ENCODE peak calls at places on chromosomes 16 and 17, in four cellular contexts. M is Panc1, H is HepG2, L is K562. Q is an unnamed sample.

GRCh38 chr17:17132746-17133145 is 73.4 kb downstream of the PLD6 start:
- DNase-seq in L (no peak), M (no peak), H (no peak), Q (no peak)

GRCh38 chr16:67526149-67526732 is 2.4 kb upstream of the RIPOR1 start:
- DNase-seq in M (no peak), L (peak; percentile 57), H (no peak), Q (no peak)

GRCh38 chr16:30697264-30698138 is 1.5 kb upstream of the SRCAP start:
- DNase-seq in M (peak; percentile 8), L (peak; percentile 91), H (no peak), Q (no peak)

GRCh38 chr16:4709481-4709880 is 16.1 kb downstream of the NUDT16L1 start:
- DNase-seq in M (no peak), H (no peak), L (no peak), Q (no peak)

GRCh38 chr17:66400698-66401097 is 98.3 kb downstream of the PRKCA start:
- DNase-seq in M (no peak), L (no peak), H (no peak), Q (no peak)

GRCh38 chr16:38941-39892 is 14.2 kb downstream of the POLR3K start:
- DNase-seq in H (no peak), M (no peak), L (no peak), Q (no peak)

GRCh38 chr16:11721781-11722467 is 20.7 kb downstream of the TXNDC11 start:
- DNase-seq in M (no peak), H (no peak), L (no peak), Q (no peak)

GRCh38 chr16:67021321-67021720 is 7.6 kb upstream of the CBFB start:
- DNase-seq in H (no peak), L (no peak), M (no peak), Q (no peak)

GRCh38 chr16:2979669-2980226 is 498 bp downstream of the PKMYT1 start:
- DNase-seq in H (no peak), L (peak; percentile 69), M (no peak), Q (no peak)

GRCh38 chr16:29644338-29644857 is 18.6 kb upstream of the SPN start:
- DNase-seq in L (no peak), M (no peak), H (no peak), Q (no peak)

GRCh38 chr17:50837980-50838954 is 2.9 kb downstream of the WFIKKN2 start:
- DNase-seq in L (no peak), H (no peak), M (no peak), Q (no peak)

GRCh38 chr17:27906238-27906603 is 13.1 kb upstream of the LYRM9 start:
- DNase-seq in L (no peak), H (no peak), M (no peak), Q (no peak)

GRCh38 chr16:5003211-5003610 is 30.5 kb downstream of the NAGPA start:
- DNase-seq in H (no peak), L (no peak), M (no peak), Q (no peak)

GRCh38 chr17:64630309-64631223 is 31.5 kb downstream of the SMURF2 start:
- DNase-seq in H (no peak), L (no peak), M (no peak), Q (no peak)

GRCh38 chr17:39194089-39194984 is 3.1 kb downstream of the CACNB1 start:
- DNase-seq in H (peak; percentile 80), M (no peak), L (peak; percentile 90), Q (no peak)

GRCh38 chr17:63345598-63345997 is 100.5 kb downstream of the CYB561 start:
- DNase-seq in M (no peak), H (no peak), L (no peak), Q (no peak)

GRCh38 chr16:66457888-66458287 is 30.8 kb downstream of the BEAN1 start:
- DNase-seq in L (no peak), H (no peak), M (no peak), Q (no peak)

GRCh38 chr16:4982056-4982867 is 24.1 kb downstream of the SEC14L5 start:
- DNase-seq in L (no peak), H (no peak), M (no peak), Q (no peak)

GRCh38 chr16:2817496-2818277 is 650 bp downstream of the PRSS21 start:
- DNase-seq in M (no peak), L (no peak), H (no peak), Q (no peak)

GRCh38 chr16:86885139-86885538 is 306.8 kb downstream of the FOXL1 start:
- DNase-seq in L (no peak), M (no peak), H (no peak), Q (no peak)

GRCh38 chr16:11583171-11583570 is 3.5 kb downstream of the LITAF start:
- DNase-seq in M (no peak), L (no peak), H (no peak), Q (no peak)

GRCh38 chr16:24689128-24689527 is 40.3 kb upstream of the TNRC6A start:
- DNase-seq in H (peak; percentile 53), M (no peak), L (peak; percentile 42), Q (peak; percentile 57)

GRCh38 chr17:55442953-55443683 is 21.5 kb upstream of the MMD start:
- DNase-seq in M (no peak), L (no peak), H (peak; percentile 60), Q (no peak)

GRCh38 chr16:69314534-69314933 is 3.4 kb downstream of the VPS4A start:
- DNase-seq in L (no peak), H (no peak), M (no peak), Q (no peak)

GRCh38 chr16:73955255-73955654 is 341.4 kb upstream of the PSMD7 start:
- DNase-seq in M (no peak), H (no peak), L (no peak), Q (no peak)

GRCh38 chr16:82050909-82051357 is 15.9 kb downstream of the HSD17B2 start:
- DNase-seq in H (peak; percentile 92), M (no peak), L (no peak), Q (no peak)

GRCh38 chr17:82645516-82645915 is 2.7 kb downstream of the WDR45B start:
- DNase-seq in H (no peak), L (no peak), M (no peak), Q (no peak)

GRCh38 chr17:2282297-2282873 is 21.2 kb downstream of the SMG6 start:
- DNase-seq in H (peak; percentile 60), L (peak; percentile 35), M (no peak), Q (peak; percentile 18)

GRCh38 chr17:35135322-35135721 is 6.8 kb downstream of the NLE1 start:
- DNase-seq in H (no peak), M (no peak), L (no peak), Q (no peak)

GRCh38 chr16:1959269-1960039 is at the start of gene NDUFB10:
- DNase-seq in M (no peak), L (peak; percentile 89), H (peak; percentile 80), Q (peak; percentile 85)

GRCh38 chr16:67296422-67296821 is 17.1 kb downstream of the PLEKHG4 start:
- DNase-seq in L (no peak), M (no peak), H (no peak), Q (no peak)

GRCh38 chr17:31859487-31860008 is 504 bp upstream of the COPRS start:
- DNase-seq in M (peak; percentile 4), H (no peak), L (no peak), Q (no peak)

GRCh38 chr17:78211032-78211431 is 3.0 kb upstream of the BIRC5 start:
- DNase-seq in L (no peak), H (no peak), M (no peak), Q (no peak)
- TF ChIP-seq TCF7L2 in L (no peak), H (no peak), M (no peak), Q (no peak)

GRCh38 chr17:42090964-42091790 is 7.1 kb downstream of the ZNF385C start:
- DNase-seq in M (no peak), H (no peak), L (no peak), Q (no peak)
- TF ChIP-seq TCF7L2 in M (no peak), H (no peak), L (no peak), Q (no peak)

DNA sequence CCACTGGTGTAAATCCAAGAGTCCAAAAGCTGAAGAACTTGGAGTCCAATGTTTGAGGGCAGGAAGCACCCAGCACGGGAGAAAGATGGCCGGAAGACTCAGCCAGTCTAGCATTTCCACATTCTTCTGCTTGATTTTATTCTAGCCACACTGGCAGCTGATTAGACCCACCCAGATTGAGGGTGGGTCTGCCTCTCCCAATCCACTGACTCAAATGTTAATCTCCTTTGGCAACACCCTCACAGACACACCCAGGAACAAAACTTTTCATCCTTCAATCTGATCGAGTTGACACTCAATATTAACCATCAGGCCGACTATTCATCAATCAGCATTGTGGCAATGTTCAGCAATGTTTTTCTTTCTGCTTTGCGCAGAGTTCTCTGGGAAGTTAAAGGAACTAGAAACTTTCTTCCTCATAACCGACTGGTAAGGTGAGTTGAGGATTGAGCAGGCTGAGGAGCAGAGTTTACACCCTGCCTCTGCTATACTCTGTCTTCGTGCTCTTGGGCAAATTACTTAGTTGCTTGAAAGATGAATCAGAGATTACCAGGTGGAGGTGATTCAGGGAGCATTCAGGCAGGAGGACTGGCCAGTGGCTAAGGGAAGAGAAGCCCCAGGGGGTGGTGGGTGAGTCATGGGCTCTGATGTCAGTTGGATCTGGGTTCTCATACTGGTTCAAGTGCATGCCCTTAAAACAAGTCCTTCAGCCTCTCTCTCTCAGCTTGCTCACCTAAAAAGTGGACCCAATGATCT is 28.2 kb upstream of the BRD7 start:
- DNase-seq in M (no peak), L (no peak), H (no peak), Q (peak; percentile 92)
- TF ChIP-seq TCF7L2 in M (no peak), L (no peak), H (no peak), Q (no peak)

GRCh38 chr17:14058051-14058450 is 11.3 kb upstream of the COX10 start:
- DNase-seq in H (no peak), L (no peak), M (no peak), Q (no peak)

GRCh38 chr17:14057591-14057990 is 11.7 kb upstream of the COX10 start:
- DNase-seq in M (no peak), H (no peak), L (no peak), Q (no peak)

GRCh38 chr17:14060706-14061105 is 8.6 kb upstream of the COX10 start:
- DNase-seq in L (no peak), M (no peak), H (no peak), Q (no peak)

GRCh38 chr17:14067347-14067746 is 2.0 kb upstream of the COX10 start:
- DNase-seq in L (no peak), H (no peak), M (no peak), Q (no peak)

GRCh38 chr17:14061666-14062560 is 7.4 kb upstream of the COX10 start:
- DNase-seq in H (no peak), L (no peak), M (no peak), Q (no peak)
- TF ChIP-seq TCF7L2 in H (no peak), L (no peak), M (no peak), Q (no peak)

GRCh38 chr17:76266244-76266938 is 1.2 kb downstream of the UBALD2 start:
- DNase-seq in H (peak; percentile 52), M (no peak), L (no peak), Q (no peak)
- TF ChIP-seq TCF7L2 in H (no peak), M (no peak), L (no peak), Q (no peak)

DNA sequence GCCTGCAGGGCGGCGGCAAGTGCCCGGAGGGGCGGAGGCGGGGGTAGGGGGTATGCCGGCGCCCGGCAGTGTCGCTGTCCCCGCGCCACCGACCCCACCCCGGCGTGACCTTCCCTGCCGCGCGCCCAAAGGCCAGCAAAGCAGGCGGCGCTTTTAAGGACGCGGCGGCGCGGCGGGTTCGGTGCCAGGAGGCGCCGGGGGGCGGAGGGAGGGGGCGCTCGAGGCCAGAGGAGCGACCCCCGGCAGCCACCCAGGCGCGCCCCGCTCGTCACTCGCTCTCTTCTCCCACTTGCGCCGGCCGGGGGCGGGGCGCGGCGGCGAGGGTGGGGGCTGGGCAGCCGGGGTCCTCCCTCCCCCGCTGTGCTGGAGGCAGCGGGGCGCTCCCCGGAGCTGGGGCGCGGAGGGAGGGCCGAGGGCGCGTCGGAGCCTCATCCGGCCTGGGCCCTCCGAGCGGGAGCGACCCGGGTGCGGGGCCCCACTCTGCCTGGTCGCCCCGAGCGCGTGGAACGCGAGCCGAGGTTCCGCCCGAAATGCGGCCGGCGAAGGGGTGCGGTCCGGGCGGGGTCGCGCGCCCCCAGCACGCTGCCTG is 8.5 kb upstream of the BAHCC1 start:
- DNase-seq in L (peak; percentile 59), H (peak; percentile 45), M (no peak), Q (no peak)
- TF ChIP-seq TCF7L2 in L (no peak), H (no peak), M (no peak), Q (peak; percentile 91)

Q was measured in HCT116.